ENCODE peak calls at places on chromosomes 13 and 19, in seven cellular contexts. N is dorsolateral prefrontal cortex, T is heart right ventricle, F is lower lobe of right lung, R is fibroblast of lung, H is HCT116, I is IMR-90. A is an unnamed sample.

GRCh38 chr13:101654916-101655315 is 202.4 kb downstream of the ITGBL1 start:
- DNase-seq in N (no peak), T (no peak), F (no peak), R (peak; percentile 35), H (no peak), I (peak; percentile 12), A (no peak)

GRCh38 chr13:48214519-48215121 is 18.4 kb upstream of the ITM2B start:
- DNase-seq in N (no peak), T (no peak), F (no peak), R (no peak), H (no peak), I (no peak), A (no peak)

GRCh38 chr19:55698256-55698655 is 23.2 kb downstream of the EPN1 start:
- DNase-seq in N (peak; percentile 3), T (no peak), F (peak; percentile 30), R (no peak), H (no peak), I (no peak), A (no peak)

GRCh38 chr13:97781891-97782305 is 171.6 kb upstream of the IPO5 start:
- DNase-seq in N (no peak), T (no peak), F (no peak), R (no peak), H (no peak), I (no peak), A (peak; percentile 16)

GRCh38 chr19:15251010-15251748 is 18.9 kb upstream of the EPHX3 start:
- DNase-seq in N (no peak), T (peak; percentile 76), F (no peak), R (peak; percentile 63), H (no peak), I (peak; percentile 85), A (peak; percentile 90)

GRCh38 chr19:29662604-29663404 is 2.5 kb upstream of the PLEKHF1 start:
- DNase-seq in N (no peak), T (peak; percentile 62), F (peak; percentile 22), R (peak; percentile 93), H (no peak), I (peak; percentile 94), A (peak; percentile 55)

GRCh38 chr13:43304449-43304848 is 281.1 kb downstream of the DNAJC15 start:
- DNase-seq in N (no peak), T (no peak), F (no peak), R (no peak), H (no peak), I (no peak), A (no peak)

GRCh38 chr13:112238436-112238995 is 137.6 kb upstream of the SPACA7 start:
- DNase-seq in N (no peak), T (no peak), F (no peak), R (no peak), H (no peak), I (no peak), A (no peak)

GRCh38 chr19:11549386-11549953 is 9.6 kb downstream of the ELOF1 start:
- DNase-seq in N (no peak), T (no peak), F (no peak), R (no peak), H (no peak), I (no peak), A (no peak)
- H3K27ac ChIP-seq in N (no peak overlapping the region), T (no peak overlapping the region), F (no peak overlapping the region), R (no peak overlapping the region), H (no peak overlapping the region), I (no peak overlapping the region), A (no peak overlapping the region)

GRCh38 chr19:44807162-44807561 is 1.7 kb upstream of the BCAM start:
- DNase-seq in N (no peak), T (no peak), F (peak; percentile 57), R (no peak), H (no peak), I (no peak), A (no peak)
- H3K27me3 ChIP-seq in N (peaks cover 5% of the 10 kb centered on the region), T (no peaks in the 10 kb centered on the region), F (no peaks in the 10 kb centered on the region), R (no peaks in the 10 kb centered on the region), H (no peaks in the 10 kb centered on the region), I (peaks cover 5% of the 10 kb centered on the region), A (no peaks in the 10 kb centered on the region)

DNA sequence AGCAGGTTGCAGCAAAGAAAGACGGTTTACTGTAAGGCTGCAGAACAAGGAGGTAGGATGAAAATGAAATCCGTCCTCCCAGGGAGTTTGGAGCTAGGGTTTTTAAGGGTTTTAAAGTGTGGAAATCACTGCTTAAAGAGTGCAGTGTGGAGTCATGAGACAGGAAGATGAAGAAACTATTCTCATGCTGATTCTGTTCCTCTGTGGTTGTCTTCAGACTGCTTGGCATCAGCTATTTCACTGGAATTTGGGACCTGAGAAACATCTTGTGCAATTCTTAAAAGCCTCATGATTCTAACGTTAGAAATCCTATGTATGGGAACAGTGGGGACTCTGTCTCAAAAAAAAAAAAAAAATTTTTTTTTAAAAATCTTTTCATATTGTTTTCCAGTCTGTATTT is 11.4 kb downstream of the ZNF331 start:
- DNase-seq in N (no peak), T (no peak), F (no peak), R (peak; percentile 58), H (no peak), I (peak; percentile 68), A (no peak)
- H3K27ac ChIP-seq in N (peak overlapping the region; percentile 9), T (peak overlapping the region; percentile 0), F (peak overlapping the region; percentile 61), R (peak overlapping the region; percentile 23), H (no peak overlapping the region), I (peak overlapping the region; percentile 87), A (no peak overlapping the region)

DNA sequence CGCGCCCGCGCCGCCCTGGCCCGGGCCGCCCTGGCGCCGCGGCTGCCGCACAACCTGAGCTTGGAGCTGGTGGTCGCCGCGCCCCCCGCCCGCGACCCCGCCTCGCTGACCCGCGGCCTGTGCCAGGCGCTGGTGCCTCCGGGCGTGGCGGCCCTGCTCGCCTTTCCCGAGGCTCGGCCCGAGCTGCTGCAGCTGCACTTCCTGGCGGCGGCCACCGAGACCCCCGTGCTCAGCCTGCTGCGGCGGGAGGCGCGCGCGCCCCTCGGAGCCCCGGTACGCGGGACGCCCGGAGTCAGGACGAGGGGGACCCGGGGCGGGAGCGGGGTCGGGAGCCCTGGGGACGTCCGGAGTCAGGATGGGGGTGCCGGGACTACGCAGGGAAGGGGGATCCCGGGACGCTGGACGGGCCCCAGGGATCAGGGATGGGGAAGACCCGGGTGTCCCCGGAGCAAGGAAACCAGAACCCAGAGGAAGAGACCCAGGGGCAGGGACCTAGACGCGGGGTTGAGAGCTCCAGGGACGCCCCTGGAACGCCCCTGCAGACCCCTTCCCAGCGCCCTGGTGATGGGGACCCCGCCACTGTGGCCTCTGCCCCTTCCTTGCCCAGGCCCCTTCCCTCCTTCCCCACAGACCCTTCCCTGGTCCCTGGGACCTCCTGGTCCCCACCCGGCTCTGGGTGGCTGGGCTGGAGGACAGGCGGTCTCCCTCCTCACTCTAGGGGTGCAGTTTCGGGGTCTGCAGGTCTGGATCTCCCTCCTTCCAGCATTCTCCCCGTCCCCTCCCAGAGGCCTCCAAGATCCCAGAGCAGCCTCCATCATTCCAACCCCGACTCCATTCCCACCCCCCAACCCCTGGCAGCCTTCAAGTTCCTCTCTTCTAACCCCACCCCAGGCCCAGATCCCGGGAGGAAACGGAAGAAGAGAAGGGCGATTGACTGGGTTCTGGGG is 645 bp downstream of the GRIN3B start:
- DNase-seq in N (no peak), T (no peak), F (no peak), R (no peak), H (no peak), I (no peak), A (no peak)
- H3K27me3 ChIP-seq in N (peaks cover 63% of the 10 kb centered on the region), T (peaks cover 62% of the 10 kb centered on the region), F (peaks cover 71% of the 10 kb centered on the region), R (peaks cover 28% of the 10 kb centered on the region), H (no peaks in the 10 kb centered on the region), I (peaks cover 41% of the 10 kb centered on the region), A (peaks cover 5% of the 10 kb centered on the region)

GRCh38 chr13:95709101-95709500 is 32.2 kb downstream of the DNAJC3 start:
- DNase-seq in N (no peak), T (no peak), F (no peak), R (peak; percentile 36), H (no peak), I (no peak), A (no peak)

GRCh38 chr13:95710313-95710712 is 33.4 kb downstream of the DNAJC3 start:
- DNase-seq in N (no peak), T (no peak), F (no peak), R (peak; percentile 73), H (no peak), I (peak; percentile 84), A (no peak)

GRCh38 chr13:95716231-95716630 is 39.3 kb downstream of the DNAJC3 start:
- DNase-seq in N (no peak), T (no peak), F (no peak), R (no peak), H (no peak), I (no peak), A (no peak)

GRCh38 chr13:95713651-95714050 is 36.7 kb downstream of the DNAJC3 start:
- DNase-seq in N (no peak), T (no peak), F (no peak), R (peak; percentile 13), H (no peak), I (peak; percentile 27), A (no peak)

DNA sequence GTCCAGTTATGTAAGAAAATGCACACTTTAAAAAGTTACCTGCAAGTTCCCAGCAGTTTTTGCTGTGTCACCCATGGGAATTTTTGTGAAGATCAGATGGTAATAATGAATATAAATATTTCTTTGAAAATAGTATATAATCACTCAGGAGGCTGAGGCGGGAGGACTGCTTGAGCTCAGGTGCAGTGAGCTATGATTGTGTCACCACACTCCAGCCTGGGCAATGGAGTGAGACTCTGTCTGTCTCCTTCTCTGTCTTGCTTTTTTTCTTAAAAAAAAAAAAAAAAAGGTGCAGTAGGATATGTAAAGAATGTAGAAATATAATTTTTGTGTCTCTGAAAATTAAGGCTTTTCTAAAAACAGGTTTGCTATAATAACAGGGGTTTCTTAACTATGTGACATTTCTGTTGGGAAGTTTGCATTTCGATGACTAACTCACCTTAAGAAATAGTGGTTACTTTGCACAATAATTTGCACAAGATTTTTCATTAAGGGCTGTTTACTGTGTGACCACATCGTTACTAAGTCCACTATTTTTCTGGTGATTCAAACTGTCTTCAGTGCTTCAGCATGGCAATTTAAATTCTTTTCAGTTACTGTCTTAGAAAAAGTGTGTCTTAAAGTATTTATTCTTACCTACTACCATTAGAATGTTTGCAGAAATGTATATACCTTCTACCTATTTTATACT is 37.3 kb downstream of the DNAJC3 start:
- DNase-seq in N (no peak), T (no peak), F (no peak), R (peak; percentile 79), H (no peak), I (peak; percentile 89), A (no peak)
- H3K27ac ChIP-seq in N (no peak overlapping the region), T (no peak overlapping the region), F (no peak overlapping the region), R (peak overlapping the region; percentile 14), H (no peak overlapping the region), I (no peak overlapping the region), A (no peak overlapping the region)

GRCh38 chr19:8617984-8618383 is 7.5 kb upstream of the ADAMTS10 start:
- DNase-seq in N (no peak), T (no peak), F (no peak), R (no peak), H (no peak), I (no peak), A (no peak)
- H3K27me3 ChIP-seq in N (no peaks in the 10 kb centered on the region), T (peaks cover 17% of the 10 kb centered on the region), F (peaks cover 5% of the 10 kb centered on the region), R (no peaks in the 10 kb centered on the region), H (no peaks in the 10 kb centered on the region), I (peaks cover 6% of the 10 kb centered on the region), A (no peaks in the 10 kb centered on the region)

DNA sequence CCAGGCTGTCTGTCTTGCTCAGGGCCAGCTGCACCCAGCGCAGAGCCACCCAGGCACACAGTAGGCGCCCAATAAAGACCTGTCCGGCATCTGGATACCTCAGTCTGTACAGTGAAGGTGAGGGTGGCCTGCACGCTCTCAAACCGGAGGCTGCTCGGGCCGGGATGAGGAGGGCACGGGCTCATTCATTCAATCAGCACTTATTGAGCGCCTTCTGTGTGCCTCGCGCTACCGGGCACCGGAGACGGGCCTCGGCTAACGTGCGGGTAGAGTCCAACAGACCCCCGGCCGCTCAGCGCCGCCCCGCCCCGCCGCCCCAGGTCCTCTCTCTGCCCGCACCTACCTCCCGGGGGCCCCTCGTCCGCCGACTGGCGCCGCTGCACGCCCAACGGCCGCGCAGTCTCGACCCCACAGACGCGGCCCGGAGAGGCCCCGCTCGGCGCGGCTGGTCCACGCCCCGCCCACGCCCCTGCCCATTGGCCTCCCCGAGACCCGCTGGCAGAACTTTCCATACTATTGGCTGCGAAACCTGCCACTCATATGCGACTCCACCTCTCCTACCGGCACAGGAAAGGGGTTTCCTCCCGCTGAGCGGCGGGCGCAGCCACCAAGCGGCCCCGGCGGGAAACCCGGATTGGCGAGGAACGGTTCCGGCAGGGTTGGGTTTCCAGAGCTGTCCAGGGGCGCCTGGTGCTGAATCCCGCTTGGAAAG is at the start of gene SLC39A3:
- DNase-seq in N (peak; percentile 97), T (peak; percentile 100), F (peak; percentile 96), R (peak; percentile 99), H (peak; percentile 97), I (peak; percentile 98), A (peak; percentile 94)
- H3K27ac ChIP-seq in N (peak within 1 kb of the TSS; percentile 75), T (peak within 1 kb of the TSS; percentile 72), F (peak within 1 kb of the TSS; percentile 78), R (peak within 1 kb of the TSS; percentile 37), H (peak within 1 kb of the TSS; percentile 44), I (peak within 1 kb of the TSS; percentile 58), A (peak within 1 kb of the TSS; percentile 53)